ENCODE peak calls at places on chromosomes 16 and 17, in five cellular contexts. L, Y, Q, O and V are unnamed samples.

GRCh38 chr16:720507-720989 is 398 bp upstream of the ANTKMT start:
- DNase-seq in L (no peak), Y (peak; percentile 78), Q (no peak), O (no peak), V (no peak)

GRCh38 chr17:1779571-1780074 is 17.8 kb downstream of the SERPINF1 start:
- DNase-seq in L (peak; percentile 77), Y (no peak), Q (peak; percentile 87), O (peak; percentile 90), V (peak; percentile 70)

GRCh38 chr17:2090804-2091534 is 36.1 kb downstream of the HIC1 start:
- DNase-seq in L (no peak), Y (no peak), Q (no peak), O (peak; percentile 64), V (peak; percentile 45)

GRCh38 chr17:42918902-42919521 is 18.4 kb downstream of the G6PC1 start:
- DNase-seq in L (no peak), Y (no peak), Q (no peak), O (no peak), V (peak; percentile 78)

GRCh38 chr16:87076950-87077749 is 240.0 kb downstream of the C16orf95 start:
- DNase-seq in L (peak; percentile 65), Y (peak; percentile 78), Q (peak; percentile 36), O (no peak), V (peak; percentile 30)

GRCh38 chr17:4747847-4748246 is 8.1 kb upstream of the CXCL16 start:
- DNase-seq in L (no peak), Y (no peak), Q (no peak), O (no peak), V (no peak)

GRCh38 chr17:1055751-1056645 is 59.1 kb downstream of the TIMM22 start:
- DNase-seq in L (no peak), Y (peak; percentile 81), Q (peak; percentile 65), O (peak; percentile 73), V (no peak)

GRCh38 chr16:30949655-30950515 is 1.0 kb downstream of the ORAI3 start:
- DNase-seq in L (peak; percentile 87), Y (peak; percentile 66), Q (peak; percentile 80), O (peak; percentile 73), V (peak; percentile 38)

GRCh38 chr16:67283039-67283825 is 3.9 kb downstream of the PLEKHG4 start:
- DNase-seq in L (no peak), Y (no peak), Q (no peak), O (no peak), V (no peak)

GRCh38 chr16:5257462-5257861 is 159.9 kb upstream of the EEF2KMT start:
- DNase-seq in L (no peak), Y (no peak), Q (no peak), O (no peak), V (no peak)

GRCh38 chr16:52469775-52470174 is 77.2 kb downstream of the TOX3 start:
- DNase-seq in L (no peak), Y (no peak), Q (no peak), O (no peak), V (peak; percentile 67)

GRCh38 chr16:23502466-23502865 is 7.8 kb downstream of the GGA2 start:
- DNase-seq in L (no peak), Y (no peak), Q (no peak), O (no peak), V (no peak)

GRCh38 chr17:60173304-60173807 is 23.6 kb downstream of the CA4 start:
- DNase-seq in L (no peak), Y (no peak), Q (no peak), O (no peak), V (no peak)

GRCh38 chr17:77332034-77332971 is 191.5 kb downstream of the SEC14L1 start:
- DNase-seq in L (peak; percentile 29), Y (no peak), Q (peak; percentile 29), O (no peak), V (no peak)

GRCh38 chr16:12009462-12009861 is 32.9 kb downstream of the SNX29 start:
- DNase-seq in L (no peak), Y (no peak), Q (no peak), O (no peak), V (no peak)

GRCh38 chr16:71628810-71629209 is 2.8 kb downstream of the MARVELD3 start:
- DNase-seq in L (no peak), Y (no peak), Q (no peak), O (no peak), V (no peak)

GRCh38 chr17:80248894-80249710 is 11.6 kb upstream of the RNF213 start:
- DNase-seq in L (no peak), Y (no peak), Q (no peak), O (no peak), V (no peak)

GRCh38 chr17:13162361-13162760 is 144.5 kb upstream of the ELAC2 start:
- DNase-seq in L (no peak), Y (no peak), Q (no peak), O (no peak), V (no peak)

GRCh38 chr17:3917391-3917931 is 1.2 kb upstream of the P2RX1 start:
- DNase-seq in L (no peak), Y (peak; percentile 82), Q (peak; percentile 45), O (peak; percentile 87), V (no peak)

DNA sequence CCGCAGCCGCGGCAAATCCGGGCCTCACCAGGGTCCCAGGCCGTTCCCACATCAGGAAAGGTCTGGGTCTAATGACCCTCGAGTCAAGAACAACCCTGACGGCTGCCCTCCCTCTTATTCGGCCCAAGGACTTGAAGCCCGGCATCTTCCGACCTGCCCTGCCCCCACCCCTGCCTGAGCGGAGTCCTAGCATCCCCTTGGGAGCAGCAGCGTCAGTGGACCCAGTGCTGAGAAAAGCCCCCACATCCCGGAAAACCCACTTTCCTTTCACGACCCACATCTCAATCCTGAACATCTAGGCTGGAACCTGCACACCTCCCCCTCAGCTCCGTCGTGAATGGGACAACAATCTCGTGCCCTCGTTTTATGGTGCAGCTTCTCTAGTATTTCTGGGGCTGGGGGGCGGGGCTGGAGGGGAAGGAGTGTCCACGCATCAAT is 796 bp downstream of the TMEM88 start:
- DNase-seq in L (peak; percentile 44), Y (no peak), Q (no peak), O (peak; percentile 65), V (no peak)
- H3K4me3 ChIP-seq in L (no peak overlapping the region), Y (peak overlapping the region; percentile 58), Q (no peak overlapping the region), O (peak overlapping the region; percentile 15), V (peak overlapping the region; percentile 63)

GRCh38 chr16:59849716-59850115 is 1115.6 kb upstream of the GOT2 start:
- DNase-seq in L (no peak), Y (no peak), Q (no peak), O (no peak), V (no peak)
- TF ChIP-seq CTCF in L (no peak), Y (no peak), Q (no peak), O (no peak), V (no peak)

GRCh38 chr17:40068584-40068916 is 5.8 kb downstream of the THRA start:
- DNase-seq in L (no peak), Y (no peak), Q (no peak), O (no peak), V (no peak)
- H3K4me3 ChIP-seq in L (no peak overlapping the region), Y (no peak overlapping the region), Q (no peak overlapping the region), O (peak overlapping the region; percentile 20), V (peak overlapping the region; percentile 16)

GRCh38 chr17:14736631-14737030 is 435.8 kb downstream of the HS3ST3B1 start:
- DNase-seq in L (no peak), Y (no peak), Q (no peak), O (no peak), V (no peak)

GRCh38 chr17:14737984-14738651 is 437.2 kb downstream of the HS3ST3B1 start:
- DNase-seq in L (peak; percentile 78), Y (no peak), Q (peak; percentile 73), O (no peak), V (no peak)

GRCh38 chr17:14741516-14741915 is 440.6 kb downstream of the HS3ST3B1 start:
- DNase-seq in L (no peak), Y (no peak), Q (no peak), O (no peak), V (no peak)

GRCh38 chr17:14738652-14738988 is 437.7 kb downstream of the HS3ST3B1 start:
- DNase-seq in L (no peak), Y (no peak), Q (no peak), O (no peak), V (no peak)

GRCh38 chr17:14739656-14740431 is 439.0 kb downstream of the HS3ST3B1 start:
- DNase-seq in L (no peak), Y (no peak), Q (no peak), O (no peak), V (no peak)
- TF ChIP-seq CTCF in L (no peak), Y (no peak), Q (no peak), O (no peak), V (no peak)